ENCODE peak calls at places on chromosomes 1 and 21, in four cellular contexts. One of them, this sample, is unnamed.

GRCh38 chr1:63537940-63538339 is 14.6 kb downstream of the EFCAB7 start:
- DNase-seq in H1: no peak
- DNase-seq in IMR-90: peak
- DNase-seq in mesendoderm: no peak
- DNase-seq in this sample: no peak

GRCh38 chr1:1419812-1420653 is 1.0 kb downstream of the ANKRD65 start:
- DNase-seq in mesendoderm: no peak
- DNase-seq in H1: no peak
- DNase-seq in IMR-90: no peak
- DNase-seq in this sample: peak

GRCh38 chr1:41983451-41983850 is 64.7 kb upstream of the HIVEP3 start:
- DNase-seq in H1: no peak
- DNase-seq in mesendoderm: no peak
- DNase-seq in IMR-90: no peak
- DNase-seq in this sample: no peak

GRCh38 chr1:173267453-173267945 is 60.4 kb upstream of the TNFSF4 start:
- DNase-seq in IMR-90: peak
- DNase-seq in H1: no peak
- DNase-seq in mesendoderm: no peak
- DNase-seq in this sample: no peak

GRCh38 chr1:940121-941026 is 16.7 kb downstream of the SAMD11 start:
- DNase-seq in IMR-90: peak
- DNase-seq in H1: no peak
- DNase-seq in mesendoderm: peak
- DNase-seq in this sample: no peak

GRCh38 chr1:160308451-160309182 is 23.7 kb upstream of the PEX19 start:
- DNase-seq in H1: no peak
- DNase-seq in IMR-90: no peak
- DNase-seq in mesendoderm: no peak
- DNase-seq in this sample: no peak

GRCh38 chr1:236394016-236394481 is at the start of gene EDARADD:
- DNase-seq in H1: peak
- DNase-seq in mesendoderm: peak
- DNase-seq in IMR-90: no peak
- DNase-seq in this sample: no peak

GRCh38 chr1:46112108-46112507 is 20.3 kb downstream of the PIK3R3 start:
- DNase-seq in IMR-90: no peak
- DNase-seq in H1: no peak
- DNase-seq in mesendoderm: no peak
- DNase-seq in this sample: no peak

GRCh38 chr1:116580446-116581322 is 9.9 kb upstream of the CD58 start:
- DNase-seq in mesendoderm: no peak
- DNase-seq in H1: no peak
- DNase-seq in IMR-90: no peak
- DNase-seq in this sample: no peak

GRCh38 chr21:34227386-34227852 is 136.4 kb upstream of the KCNE2 start:
- DNase-seq in IMR-90: peak
- DNase-seq in H1: no peak
- DNase-seq in mesendoderm: no peak
- DNase-seq in this sample: no peak

GRCh38 chr21:17514124-17514481 is 1.3 kb downstream of the CXADR start:
- DNase-seq in mesendoderm: peak
- DNase-seq in IMR-90: no peak
- DNase-seq in H1: no peak
- DNase-seq in this sample: peak

GRCh38 chr1:53580009-53580400 is 120.8 kb downstream of the DMRTB1 start:
- DNase-seq in IMR-90: no peak
- DNase-seq in mesendoderm: no peak
- DNase-seq in H1: no peak
- DNase-seq in this sample: no peak

GRCh38 chr1:18681423-18681835 is 50.8 kb downstream of the PAX7 start:
- DNase-seq in mesendoderm: peak
- DNase-seq in H1: no peak
- DNase-seq in IMR-90: peak
- DNase-seq in this sample: no peak

GRCh38 chr1:23930861-23931471 is 17.8 kb upstream of the CNR2 start:
- DNase-seq in IMR-90: peak
- DNase-seq in mesendoderm: no peak
- DNase-seq in H1: no peak
- DNase-seq in this sample: no peak

GRCh38 chr1:12345350-12346217 is 115.8 kb downstream of the VPS13D start:
- DNase-seq in IMR-90: no peak
- DNase-seq in H1: no peak
- DNase-seq in mesendoderm: no peak
- DNase-seq in this sample: no peak

GRCh38 chr1:183472488-183473285 is at the start of gene SMG7:
- DNase-seq in IMR-90: peak
- DNase-seq in mesendoderm: peak
- DNase-seq in H1: no peak
- DNase-seq in this sample: peak

GRCh38 chr1:19208710-19209438 is 1.2 kb downstream of the UBR4 start:
- DNase-seq in H1: no peak
- DNase-seq in mesendoderm: no peak
- DNase-seq in IMR-90: peak
- DNase-seq in this sample: no peak

GRCh38 chr21:25818156-25818950 is 83.6 kb downstream of the GABPA start:
- DNase-seq in mesendoderm: peak
- DNase-seq in IMR-90: no peak
- DNase-seq in H1: no peak
- DNase-seq in this sample: no peak

GRCh38 chr1:220368352-220369265 is 96.4 kb upstream of the RAB3GAP2 start:
- DNase-seq in IMR-90: no peak
- DNase-seq in mesendoderm: peak
- DNase-seq in H1: no peak
- DNase-seq in this sample: peak

GRCh38 chr1:68916227-68916853 is 419.5 kb upstream of the DEPDC1 start:
- DNase-seq in H1: no peak
- DNase-seq in mesendoderm: peak
- DNase-seq in IMR-90: peak
- DNase-seq in this sample: no peak

GRCh38 chr1:246971322-246971721 is 36.5 kb downstream of the ZNF695 start:
- DNase-seq in IMR-90: peak
- DNase-seq in mesendoderm: peak
- DNase-seq in H1: peak
- DNase-seq in this sample: peak

GRCh38 chr1:172574080-172574479 is 41.1 kb downstream of the SUCO start:
- DNase-seq in mesendoderm: no peak
- DNase-seq in H1: no peak
- DNase-seq in IMR-90: no peak
- DNase-seq in this sample: no peak

GRCh38 chr1:30302808-30303310 is 420.5 kb downstream of the MATN1 start:
- DNase-seq in H1: peak
- DNase-seq in IMR-90: no peak
- DNase-seq in mesendoderm: no peak
- DNase-seq in this sample: no peak

GRCh38 chr1:87113313-87113712 is 198.9 kb downstream of the HS2ST1 start:
- DNase-seq in IMR-90: peak
- DNase-seq in H1: no peak
- DNase-seq in mesendoderm: no peak
- DNase-seq in this sample: no peak

GRCh38 chr1:48931571-48932251 is 155.0 kb upstream of the BEND5 start:
- DNase-seq in H1: no peak
- DNase-seq in IMR-90: no peak
- DNase-seq in mesendoderm: peak
- DNase-seq in this sample: no peak

GRCh38 chr1:91567583-91567982 is 66.9 kb downstream of the CDC7 start:
- DNase-seq in IMR-90: no peak
- DNase-seq in H1: no peak
- DNase-seq in mesendoderm: no peak
- DNase-seq in this sample: no peak

GRCh38 chr1:53890522-53890941 is 935 bp upstream of the YIPF1 start:
- DNase-seq in IMR-90: no peak
- DNase-seq in H1: no peak
- DNase-seq in mesendoderm: no peak
- DNase-seq in this sample: no peak

GRCh38 chr1:55305735-55306134 is 90.6 kb upstream of the USP24 start:
- DNase-seq in IMR-90: peak
- DNase-seq in H1: no peak
- DNase-seq in mesendoderm: no peak
- DNase-seq in this sample: no peak

GRCh38 chr1:208243522-208243850 is 698 bp downstream of the PLXNA2 start:
- DNase-seq in mesendoderm: no peak
- DNase-seq in H1: peak
- DNase-seq in IMR-90: no peak
- DNase-seq in this sample: no peak

GRCh38 chr1:150557813-150558212 is 8.6 kb downstream of the ADAMTSL4 start:
- DNase-seq in H1: no peak
- DNase-seq in IMR-90: no peak
- DNase-seq in mesendoderm: no peak
- DNase-seq in this sample: peak

GRCh38 chr1:67850611-67851075 is 17.4 kb upstream of the GNG12 start:
- DNase-seq in H1: no peak
- DNase-seq in mesendoderm: no peak
- DNase-seq in IMR-90: peak
- DNase-seq in this sample: no peak

GRCh38 chr1:5198328-5198727 is 543.9 kb downstream of the AJAP1 start:
- DNase-seq in IMR-90: no peak
- DNase-seq in mesendoderm: peak
- DNase-seq in H1: no peak
- DNase-seq in this sample: no peak

GRCh38 chr1:6998267-6998666 is 213.0 kb downstream of the CAMTA1 start:
- DNase-seq in IMR-90: no peak
- DNase-seq in mesendoderm: peak
- DNase-seq in H1: no peak
- DNase-seq in this sample: peak

GRCh38 chr1:147599362-147600118 is 58.2 kb downstream of the BCL9 start:
- DNase-seq in H1: peak
- DNase-seq in mesendoderm: peak
- DNase-seq in IMR-90: peak
- DNase-seq in this sample: peak

GRCh38 chr1:111841746-111842145 is 86.0 kb downstream of the DDX20 start:
- DNase-seq in H1: no peak
- DNase-seq in IMR-90: no peak
- DNase-seq in mesendoderm: no peak
- DNase-seq in this sample: no peak

GRCh38 chr1:230848235-230848634 is 20.1 kb downstream of the C1orf198 start:
- DNase-seq in mesendoderm: no peak
- DNase-seq in IMR-90: no peak
- DNase-seq in H1: no peak
- DNase-seq in this sample: no peak

GRCh38 chr1:230851291-230851691 is 17.0 kb downstream of the C1orf198 start:
- DNase-seq in mesendoderm: peak
- DNase-seq in H1: no peak
- DNase-seq in IMR-90: peak
- DNase-seq in this sample: peak

GRCh38 chr1:230850547-230850946 is 17.8 kb downstream of the C1orf198 start:
- DNase-seq in mesendoderm: no peak
- DNase-seq in IMR-90: no peak
- DNase-seq in H1: no peak
- DNase-seq in this sample: no peak

GRCh38 chr1:230852959-230853358 is 15.4 kb downstream of the C1orf198 start:
- DNase-seq in IMR-90: no peak
- DNase-seq in H1: no peak
- DNase-seq in mesendoderm: no peak
- DNase-seq in this sample: no peak

GRCh38 chr1:230849451-230850194 is 18.7 kb downstream of the C1orf198 start:
- DNase-seq in H1: no peak
- DNase-seq in IMR-90: peak
- DNase-seq in mesendoderm: no peak
- DNase-seq in this sample: no peak
- H2BK120ac ChIP-seq in H1: no peak
- H2BK120ac ChIP-seq in IMR-90: peak
- H2BK120ac ChIP-seq in mesendoderm: no peak
- H2BK120ac ChIP-seq in this sample: no peak

DNA sequence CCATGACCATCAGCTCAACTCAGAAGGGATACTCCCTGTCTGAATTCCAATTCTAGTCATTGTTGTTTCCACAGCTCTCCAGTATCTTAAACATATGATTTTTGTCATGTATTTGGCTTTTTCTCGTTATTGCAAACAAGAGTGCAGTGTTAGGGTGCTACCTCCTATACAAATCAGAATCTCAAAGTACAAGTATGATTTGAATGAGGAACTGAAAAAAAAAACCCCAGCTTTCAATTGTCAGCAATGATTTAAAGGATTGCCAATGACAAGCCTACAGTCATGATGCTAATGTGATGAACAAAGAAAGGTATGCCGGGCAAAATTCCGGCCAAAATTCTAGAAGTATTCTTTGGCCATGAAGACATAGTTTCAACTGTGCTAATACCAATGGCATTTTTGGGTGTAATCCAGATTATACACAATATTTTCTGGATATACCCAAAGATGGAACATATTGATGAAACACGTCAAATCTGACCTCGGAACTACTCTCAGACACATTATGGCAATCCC is 14.9 kb downstream of the TMEM35B start:
- DNase-seq in H1: no peak
- DNase-seq in IMR-90: no peak
- DNase-seq in mesendoderm: no peak
- DNase-seq in this sample: no peak
- H4K5ac ChIP-seq in H1: no peak
- H4K5ac ChIP-seq in IMR-90: no peak
- H4K5ac ChIP-seq in mesendoderm: no peak
- H4K5ac ChIP-seq in this sample: no peak

GRCh38 chr1:13699936-13700520 is at the start of gene PRDM2:
- DNase-seq in IMR-90: peak
- DNase-seq in mesendoderm: peak
- DNase-seq in H1: peak
- DNase-seq in this sample: peak
- H2BK120ac ChIP-seq in IMR-90: peak
- H2BK120ac ChIP-seq in mesendoderm: peak
- H2BK120ac ChIP-seq in H1: no peak
- H2BK120ac ChIP-seq in this sample: no peak

GRCh38 chr1:158969166-158969565 is 37.8 kb downstream of the PYHIN1 start:
- DNase-seq in H1: no peak
- DNase-seq in mesendoderm: no peak
- DNase-seq in IMR-90: no peak
- DNase-seq in this sample: no peak
- H4K5ac ChIP-seq in H1: no peak
- H4K5ac ChIP-seq in mesendoderm: no peak
- H4K5ac ChIP-seq in IMR-90: no peak
- H4K5ac ChIP-seq in this sample: no peak

DNA sequence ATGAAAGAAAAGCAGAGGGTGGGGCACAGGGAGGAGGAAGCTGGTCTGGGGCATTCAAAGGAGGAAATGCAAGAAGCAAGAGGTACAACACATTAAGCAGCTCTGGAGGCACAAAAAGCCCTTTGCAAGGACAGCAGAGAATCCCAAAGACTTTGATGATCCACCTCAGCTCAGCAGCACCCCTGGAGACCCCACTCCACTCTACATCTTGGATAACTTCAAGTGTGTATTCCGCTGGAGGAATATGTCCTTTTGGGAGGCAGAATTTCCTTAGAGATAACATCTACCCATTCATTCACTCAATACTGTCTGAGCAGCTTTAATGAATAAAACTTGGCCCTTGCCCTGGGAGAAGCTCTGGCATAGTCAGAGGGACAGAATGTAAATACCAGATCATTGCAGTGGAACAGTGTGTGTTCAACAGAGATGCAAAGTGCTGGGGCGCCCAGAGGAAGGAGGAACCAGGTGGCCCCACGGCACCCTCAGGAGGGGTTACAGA is 599.7 kb downstream of the KIF26B start:
- DNase-seq in mesendoderm: peak
- DNase-seq in IMR-90: no peak
- DNase-seq in H1: no peak
- DNase-seq in this sample: no peak
- H2BK120ac ChIP-seq in mesendoderm: no peak
- H2BK120ac ChIP-seq in IMR-90: no peak
- H2BK120ac ChIP-seq in H1: no peak
- H2BK120ac ChIP-seq in this sample: no peak

GRCh38 chr1:9631613-9632012 is 19.9 kb upstream of the PIK3CD start:
- DNase-seq in mesendoderm: no peak
- DNase-seq in H1: no peak
- DNase-seq in IMR-90: no peak
- DNase-seq in this sample: no peak
- H4K5ac ChIP-seq in mesendoderm: no peak
- H4K5ac ChIP-seq in H1: no peak
- H4K5ac ChIP-seq in IMR-90: no peak
- H4K5ac ChIP-seq in this sample: no peak